ENCODE peak calls at places on chromosomes 16 and 17, in four cellular contexts. B is K562, H is GM12878, O is HepG2. Z is an unnamed sample.

GRCh38 chr17:49514374-49514738 is 19.3 kb downstream of the NGFR start:
- DNase-seq in O (peak; percentile 67), B (peak; percentile 48), H (no peak), Z (peak; percentile 46)

GRCh38 chr17:57548421-57549385 is 196.4 kb downstream of the CCDC182 start:
- DNase-seq in B (peak; percentile 18), H (no peak), O (peak; percentile 81), Z (peak; percentile 29)

GRCh38 chr17:22310717-22311686 is 618.7 kb downstream of the KCNJ18 start:
- DNase-seq in B (peak; percentile 91), O (peak; percentile 39), H (no peak), Z (peak; percentile 10)

GRCh38 chr17:82321947-82322466 is 4.6 kb upstream of the CD7 start:
- DNase-seq in B (no peak), H (no peak), O (no peak), Z (no peak)

GRCh38 chr16:78926723-78927200 is 673.8 kb downstream of the MAF start:
- DNase-seq in O (no peak), B (no peak), H (no peak), Z (no peak)

GRCh38 chr17:55248077-55248476 is 16.7 kb upstream of the HLF start:
- DNase-seq in B (no peak), O (no peak), H (no peak), Z (no peak)

GRCh38 chr16:59878479-59878878 is 1144.4 kb upstream of the GOT2 start:
- DNase-seq in B (no peak), H (no peak), O (no peak), Z (no peak)

GRCh38 chr17:69269174-69269998 is 40.8 kb upstream of the ABCA10 start:
- DNase-seq in B (no peak), O (peak; percentile 34), H (no peak), Z (no peak)

GRCh38 chr17:34420254-34420766 is 57.3 kb upstream of the CCL1 start:
- DNase-seq in H (peak; percentile 11), B (peak; percentile 75), O (peak; percentile 31), Z (peak; percentile 62)

GRCh38 chr17:58156839-58157803 is 8.9 kb downstream of the OR4D1 start:
- DNase-seq in H (no peak), O (no peak), B (peak; percentile 14), Z (peak; percentile 66)

GRCh38 chr17:50173335-50173941 is 7.6 kb downstream of the SGCA start:
- DNase-seq in O (no peak), H (no peak), B (no peak), Z (no peak)

GRCh38 chr16:17417740-17418139 is 53.0 kb downstream of the XYLT1 start:
- DNase-seq in H (no peak), B (no peak), O (no peak), Z (no peak)

GRCh38 chr17:41645371-41646063 is 21.1 kb upstream of the KRT17 start:
- DNase-seq in O (peak; percentile 67), H (no peak), B (peak; percentile 79), Z (no peak)

GRCh38 chr16:50974438-50975036 is 176.5 kb downstream of the SALL1 start:
- DNase-seq in B (no peak), O (no peak), H (no peak), Z (no peak)

GRCh38 chr16:70160821-70161220 is 12.8 kb upstream of the CLEC18C start:
- DNase-seq in B (no peak), H (no peak), O (no peak), Z (no peak)

GRCh38 chr17:57900991-57901743 is 51.3 kb upstream of the MRPS23 start:
- DNase-seq in B (no peak), O (no peak), H (no peak), Z (no peak)

GRCh38 chr17:73546770-73547345 is 97.4 kb downstream of the SDK2 start:
- DNase-seq in H (no peak), O (peak; percentile 13), B (peak; percentile 65), Z (peak; percentile 40)

GRCh38 chr17:49525831-49526741 is 31.0 kb downstream of the NGFR start:
- DNase-seq in B (no peak), H (no peak), O (no peak), Z (no peak)

GRCh38 chr16:48444574-48444973 is 59.4 kb upstream of the SIAH1 start:
- DNase-seq in B (no peak), O (no peak), H (no peak), Z (no peak)

GRCh38 chr16:88591577-88592021 is 21.4 kb downstream of the ZC3H18 start:
- DNase-seq in H (peak; percentile 90), O (no peak), B (no peak), Z (no peak)

GRCh38 chr16:50742521-50743150 is 750 bp downstream of the CYLD start:
- DNase-seq in B (peak; percentile 16), O (no peak), H (no peak), Z (peak; percentile 25)

GRCh38 chr16:82108774-82109173 is 61.2 kb downstream of the MPHOSPH6 start:
- DNase-seq in H (no peak), B (no peak), O (no peak), Z (no peak)

GRCh38 chr16:50302472-50303005 is 36.2 kb downstream of the ADCY7 start:
- DNase-seq in O (no peak), H (no peak), B (no peak), Z (no peak)

GRCh38 chr16:1787322-1788094 is 4.7 kb downstream of the NUBP2 start:
- DNase-seq in O (no peak), H (no peak), B (no peak), Z (no peak)

GRCh38 chr17:59890720-59891119 is 2.0 kb downstream of the TUBD1 start:
- DNase-seq in O (peak; percentile 61), H (no peak), B (peak; percentile 32), Z (no peak)

GRCh38 chr17:34651267-34651955 is 72.0 kb downstream of the TMEM132E start:
- DNase-seq in O (no peak), H (no peak), B (no peak), Z (no peak)

GRCh38 chr16:75750516-75750915 is 24.2 kb upstream of the CPHXL start:
- DNase-seq in H (no peak), B (no peak), O (no peak), Z (no peak)
- TF ChIP-seq BHLHE40 in H (no peak), B (no peak), O (no peak), Z (no peak)

GRCh38 chr17:65088621-65089385 is 32.3 kb upstream of the GNA13 start:
- DNase-seq in O (no peak), H (no peak), B (no peak), Z (no peak)

GRCh38 chr17:65097110-65097509 is 40.1 kb upstream of the RGS9 start:
- DNase-seq in H (no peak), B (no peak), O (no peak), Z (no peak)

GRCh38 chr17:65093930-65094329 is 37.4 kb upstream of the GNA13 start:
- DNase-seq in H (no peak), B (no peak), O (no peak), Z (no peak)

GRCh38 chr17:65095465-65095864 is 38.9 kb upstream of the GNA13 start:
- DNase-seq in B (no peak), H (no peak), O (no peak), Z (no peak)

DNA sequence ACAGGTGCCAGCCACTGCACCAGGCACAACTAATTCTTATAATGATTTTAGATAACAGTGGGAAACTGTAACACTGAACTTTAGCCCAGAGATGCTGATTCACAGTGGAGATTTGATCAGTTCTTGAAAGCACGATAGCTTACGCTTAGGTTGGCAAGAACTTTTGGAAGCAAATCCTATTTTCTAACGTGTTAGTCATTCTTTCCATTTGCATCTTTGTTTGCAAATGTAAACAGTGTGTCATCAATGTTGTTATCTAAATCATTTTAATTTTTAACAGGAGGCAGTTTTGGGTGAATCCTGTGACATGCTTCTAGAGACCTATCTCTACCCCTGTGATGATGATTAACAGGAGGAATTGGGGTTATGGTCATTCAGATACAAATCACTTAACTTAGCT is 35.7 kb upstream of the GNA13 start:
- DNase-seq in H (no peak), B (no peak), O (no peak), Z (no peak)
- TF ChIP-seq FOXK2 in H (no peak), B (no peak), O (no peak), Z (no peak)

GRCh38 chr16:56965149-56965938 is 3.6 kb downstream of the CETP start:
- DNase-seq in B (no peak), H (no peak), O (no peak), Z (no peak)
- TF ChIP-seq BHLHE40 in B (no peak), H (no peak), O (no peak), Z (no peak)

GRCh38 chr16:66451548-66451947 is 24.5 kb downstream of the BEAN1 start:
- DNase-seq in O (no peak), H (no peak), B (no peak), Z (no peak)
- TF ChIP-seq FOXK2 in O (no peak), H (no peak), B (no peak), Z (no peak)

Z was measured in HEK293T.